ENCODE peak calls at places on chromosomes 12 and 14, in seven cellular contexts. G, R, L, J, H, T and E are unnamed samples.

GRCh38 chr14:72222046-72222445 is 289.8 kb downstream of the RGS6 start:
- DNase-seq in J (no peak), R (no peak), T (no peak), G (no peak), L (no peak), H (no peak), E (no peak)

GRCh38 chr12:116598341-116599284 is 39.4 kb downstream of the MAP1LC3B2 start:
- DNase-seq in J (no peak), H (no peak), R (no peak), T (peak; percentile 84), L (peak; percentile 85), G (no peak), E (no peak)

GRCh38 chr14:79567306-79567705 is 644.0 kb downstream of the DIO2 start:
- DNase-seq in L (no peak), T (no peak), H (no peak), G (no peak), R (no peak), J (no peak), E (no peak)

GRCh38 chr14:72652179-72652578 is 241.7 kb downstream of the DPF3 start:
- DNase-seq in T (no peak), J (peak; percentile 67), G (no peak), L (no peak), H (no peak), R (no peak), E (no peak)

GRCh38 chr14:43175896-43176295 is 1331.2 kb downstream of the FSCB start:
- DNase-seq in R (no peak), L (no peak), H (no peak), J (no peak), G (no peak), T (no peak), E (no peak)

GRCh38 chr14:92515510-92516343 is 2.1 kb downstream of the RIN3 start:
- DNase-seq in T (no peak), L (no peak), J (no peak), G (no peak), R (no peak), H (no peak), E (no peak)

GRCh38 chr14:68297871-68298468 is 478.4 kb downstream of the RAD51B start:
- DNase-seq in G (peak; percentile 52), J (peak; percentile 38), R (peak; percentile 25), H (no peak), T (peak; percentile 11), L (peak; percentile 81), E (peak; percentile 31)

GRCh38 chr14:69131176-69131575 is 21.7 kb downstream of the DCAF5 start:
- DNase-seq in J (no peak), H (no peak), L (no peak), G (no peak), R (no peak), T (no peak), E (no peak)

GRCh38 chr14:81269100-81269978 is 48.6 kb upstream of the GTF2A1 start:
- DNase-seq in G (no peak), H (peak; percentile 53), J (peak; percentile 68), R (peak; percentile 61), L (peak; percentile 85), T (peak; percentile 44), E (no peak)

GRCh38 chr14:50529288-50530179 is 2.8 kb downstream of the MAP4K5 start:
- DNase-seq in J (peak; percentile 31), T (no peak), H (no peak), L (peak; percentile 31), R (peak; percentile 22), G (no peak), E (no peak)

GRCh38 chr14:54348923-54349615 is 47.7 kb upstream of the CDKN3 start:
- DNase-seq in J (peak; percentile 23), G (no peak), L (peak; percentile 64), T (no peak), H (no peak), R (no peak), E (no peak)

GRCh38 chr12:51819851-51820720 is 28.4 kb downstream of the FIGNL2 start:
- DNase-seq in L (no peak), G (no peak), J (no peak), H (no peak), T (no peak), R (no peak), E (no peak)

GRCh38 chr12:754238-754816 is 1.9 kb downstream of the WNK1 start:
- DNase-seq in L (no peak), J (no peak), R (peak; percentile 42), T (peak; percentile 20), H (no peak), G (no peak), E (no peak)

GRCh38 chr12:100554608-100555077 is 18.8 kb upstream of the GAS2L3 start:
- DNase-seq in J (peak; percentile 90), R (peak; percentile 91), G (peak; percentile 56), H (peak; percentile 73), L (peak; percentile 94), T (peak; percentile 48), E (no peak)

GRCh38 chr14:31964979-31965734 is 111.9 kb upstream of the ARHGAP5 start:
- DNase-seq in G (no peak), T (no peak), H (no peak), R (no peak), J (no peak), L (no peak), E (no peak)

GRCh38 chr12:51160814-51161459 is 12.0 kb downstream of the TFCP2 start:
- DNase-seq in J (no peak), L (no peak), T (no peak), H (no peak), G (no peak), R (peak; percentile 83), E (no peak)

GRCh38 chr12:67025543-67026114 is 243.5 kb upstream of the CAND1 start:
- DNase-seq in J (no peak), L (peak; percentile 76), R (peak; percentile 39), G (peak; percentile 74), H (peak; percentile 54), T (no peak), E (peak; percentile 44)

GRCh38 chr12:65891219-65891618 is 66.9 kb downstream of the HMGA2 start:
- DNase-seq in H (no peak), R (peak; percentile 68), L (no peak), T (no peak), J (peak; percentile 57), G (no peak), E (no peak)

GRCh38 chr12:52825961-52826360 is 8.2 kb downstream of the KRT79 start:
- DNase-seq in G (no peak), L (no peak), J (no peak), R (no peak), H (no peak), T (no peak), E (no peak)

GRCh38 chr12:70711831-70712230 is 74.6 kb upstream of the PTPRB start:
- DNase-seq in R (no peak), G (no peak), J (no peak), H (no peak), T (no peak), L (no peak), E (no peak)

GRCh38 chr14:32702571-32702970 is 236.1 kb upstream of the NPAS3 start:
- DNase-seq in H (peak; percentile 47), R (peak; percentile 25), G (peak; percentile 73), J (no peak), L (peak; percentile 97), T (no peak), E (no peak)

GRCh38 chr14:35331605-35332516 is 39.7 kb downstream of the PSMA6 start:
- DNase-seq in T (peak; percentile 90), H (no peak), J (peak; percentile 87), G (no peak), R (peak; percentile 70), L (peak; percentile 80), E (peak; percentile 50)

GRCh38 chr14:73136387-73137221 is at the start of gene PSEN1:
- DNase-seq in J (peak; percentile 88), T (peak; percentile 85), R (peak; percentile 94), G (peak; percentile 97), L (peak; percentile 95), H (peak; percentile 91), E (peak; percentile 100)

DNA sequence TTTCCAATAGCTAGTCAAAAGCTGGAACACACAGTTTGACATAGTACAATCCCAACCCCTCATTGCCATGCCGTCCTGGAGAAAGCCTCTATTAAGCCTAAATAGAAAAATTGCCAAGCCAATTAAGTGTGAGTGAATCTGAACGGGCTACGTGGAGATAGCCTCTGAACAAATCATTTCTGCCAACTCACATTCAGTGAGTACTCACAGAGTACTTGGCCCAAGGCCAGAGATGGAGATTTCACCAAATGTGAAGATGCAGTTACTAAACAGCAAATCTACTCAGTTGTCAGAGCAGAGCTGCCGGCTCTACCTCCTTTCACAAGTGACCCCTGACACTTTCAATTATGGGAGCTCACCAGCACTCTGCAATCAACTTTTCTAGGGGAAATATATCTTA is 350.0 kb downstream of the GALC start:
- DNase-seq in R (peak; percentile 20), H (no peak), L (no peak), J (no peak), G (no peak), T (no peak), E (no peak)
- H2BK5ac ChIP-seq in R (no peak overlapping the region), H (no peak overlapping the region), L (no peak overlapping the region), J (no peak overlapping the region), G (no peak overlapping the region), T (no peak overlapping the region), E (no peak overlapping the region)

GRCh38 chr12:130743606-130744005 is 27.5 kb upstream of the RIMBP2 start:
- DNase-seq in T (no peak), H (no peak), L (no peak), R (no peak), J (no peak), G (no peak), E (no peak)

GRCh38 chr12:130742716-130743115 is 26.6 kb upstream of the RIMBP2 start:
- DNase-seq in J (no peak), T (no peak), G (no peak), L (no peak), H (no peak), R (no peak), E (no peak)

GRCh38 chr12:130742112-130742511 is 26.0 kb upstream of the RIMBP2 start:
- DNase-seq in H (no peak), L (no peak), J (no peak), G (no peak), T (no peak), R (no peak), E (no peak)

GRCh38 chr12:130744274-130744673 is 28.2 kb upstream of the RIMBP2 start:
- DNase-seq in H (no peak), R (no peak), L (no peak), J (no peak), T (no peak), G (no peak), E (no peak)

GRCh38 chr12:130743176-130743575 is 27.1 kb upstream of the RIMBP2 start:
- DNase-seq in L (no peak), R (no peak), T (no peak), G (no peak), J (no peak), H (no peak), E (no peak)
- H2BK5ac ChIP-seq in L (no peak overlapping the region), R (no peak overlapping the region), T (no peak overlapping the region), G (no peak overlapping the region), J (no peak overlapping the region), H (no peak overlapping the region), E (no peak overlapping the region)

DNA sequence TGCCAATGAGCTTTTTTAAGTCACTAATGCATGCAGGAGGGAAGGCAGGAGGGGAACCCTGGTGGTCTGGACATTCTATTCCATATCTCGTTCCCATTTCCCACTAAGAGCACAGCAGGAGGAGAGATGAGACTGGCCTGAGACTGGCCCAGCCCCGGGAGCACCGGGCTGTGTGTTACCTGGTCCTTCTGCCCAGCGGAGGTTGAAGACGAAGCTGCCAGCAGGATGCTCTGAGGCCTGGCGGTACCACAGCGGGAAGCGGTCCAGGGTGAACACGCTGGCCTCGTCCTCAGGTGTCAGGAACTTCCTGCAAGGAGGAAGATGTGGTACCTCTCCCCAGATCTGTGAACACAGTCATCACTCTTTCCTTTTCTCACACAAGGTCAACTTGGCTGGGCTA is 23.9 kb downstream of the LRTM2 start:
- DNase-seq in H (no peak), G (peak; percentile 40), T (no peak), L (no peak), J (no peak), R (no peak), E (no peak)
- H2BK5ac ChIP-seq in H (peak overlapping the region; percentile 43), G (no peak overlapping the region), T (no peak overlapping the region), L (no peak overlapping the region), J (no peak overlapping the region), R (no peak overlapping the region), E (no peak overlapping the region)

GRCh38 chr12:108356902-108357806 is 18.0 kb upstream of the CMKLR1 start:
- DNase-seq in G (no peak), L (no peak), T (no peak), H (no peak), R (no peak), J (no peak), E (no peak)
- H2BK5ac ChIP-seq in G (no peak overlapping the region), L (no peak overlapping the region), T (no peak overlapping the region), H (no peak overlapping the region), R (no peak overlapping the region), J (no peak overlapping the region), E (no peak overlapping the region)